ENCODE peak calls at places on chromosomes 5 and 9, in six cellular contexts. T is astrocyte; S is CD8-positive, alpha-beta T cell; X is neural crest cell; F is adrenal gland; U is IMR-90. E is an unnamed sample.

GRCh38 chr9:129415954-129416651 is 204.8 kb downstream of the C9orf50 start:
- DNase-seq in F (no peak), T (no peak), S (no peak), X (no peak), U (no peak), E (peak)

GRCh38 chr9:114611516-114612271 is 603 bp downstream of the TMEM268 start:
- DNase-seq in S (peak), X (peak), F (peak), U (peak), T (peak), E (peak)

GRCh38 chr9:137368431-137369110 is 54.4 kb downstream of the EXD3 start:
- DNase-seq in S (no peak), X (no peak), T (no peak), F (peak), U (no peak), E (no peak)

GRCh38 chr5:122846051-122846567 is 696 bp downstream of the SNX24 start:
- DNase-seq in U (peak), T (peak), X (no peak), F (no peak), S (no peak), E (peak)

GRCh38 chr9:129027685-129028191 is 393 bp downstream of the SH3GLB2 start:
- DNase-seq in U (no peak), S (no peak), T (no peak), X (no peak), F (no peak), E (no peak)

GRCh38 chr9:15867334-15867733 is 314.5 kb downstream of the CCDC171 start:
- DNase-seq in U (no peak), S (no peak), T (no peak), X (no peak), F (no peak), E (no peak)

GRCh38 chr9:108073823-108074222 is 584.3 kb upstream of the KLF4 start:
- DNase-seq in T (no peak), S (no peak), F (no peak), U (no peak), X (no peak), E (no peak)

GRCh38 chr5:61525573-61526142 is 193.6 kb downstream of the ZSWIM6 start:
- DNase-seq in F (no peak), X (peak), T (peak), S (no peak), U (peak), E (peak)

GRCh38 chr5:13249854-13250253 is 694.6 kb downstream of the DNAH5 start:
- DNase-seq in F (no peak), S (no peak), U (no peak), X (no peak), T (peak), E (no peak)

GRCh38 chr5:109959652-109960051 is 269.9 kb downstream of the MAN2A1 start:
- DNase-seq in S (no peak), U (no peak), T (no peak), F (no peak), X (no peak), E (no peak)

GRCh38 chr9:87109182-87109581 is 161.9 kb upstream of the GAS1 start:
- DNase-seq in U (peak), X (no peak), S (no peak), T (peak), F (no peak), E (no peak)

GRCh38 chr5:68007446-68007845 is 208.1 kb upstream of the PIK3R1 start:
- DNase-seq in S (no peak), F (peak), T (peak), U (peak), X (no peak), E (no peak)

GRCh38 chr5:146461319-146461718 is 14.2 kb downstream of the TCERG1 start:
- DNase-seq in U (peak), T (peak), S (no peak), X (no peak), F (no peak), E (no peak)

GRCh38 chr5:169430676-169431075 is 129.7 kb upstream of the SLIT3 start:
- DNase-seq in F (no peak), S (no peak), U (no peak), T (no peak), X (no peak), E (no peak)

GRCh38 chr9:106218854-106219253 is 524.5 kb downstream of the TMEM38B start:
- DNase-seq in S (no peak), U (no peak), F (no peak), T (no peak), X (no peak), E (no peak)

GRCh38 chr9:112051812-112052211 is 123.3 kb downstream of the SUSD1 start:
- DNase-seq in T (peak), F (no peak), U (no peak), S (no peak), X (no peak), E (no peak)

GRCh38 chr5:149834246-149834855 is 104.2 kb downstream of the PPARGC1B start:
- DNase-seq in S (no peak), X (peak), U (peak), T (peak), F (peak), E (peak)

GRCh38 chr5:90169078-90169477 is 240.5 kb downstream of the CETN3 start:
- DNase-seq in F (no peak), S (no peak), T (no peak), U (no peak), X (no peak), E (no peak)

GRCh38 chr5:169765176-169765575 is 128.1 kb downstream of the DOCK2 start:
- DNase-seq in S (no peak), U (peak), F (no peak), X (no peak), T (peak), E (no peak)

GRCh38 chr5:179207920-179208705 is 137.1 kb downstream of the ADAMTS2 start:
- DNase-seq in X (no peak), F (no peak), S (no peak), T (no peak), U (no peak), E (no peak)

GRCh38 chr9:38008168-38009034 is 60.6 kb downstream of the SHB start:
- DNase-seq in X (peak), S (no peak), F (peak), T (peak), U (peak), E (peak)

GRCh38 chr5:168891175-168891812 is 312.1 kb upstream of the PANK3 start:
- DNase-seq in F (no peak), U (no peak), X (no peak), S (no peak), T (no peak), E (no peak)

GRCh38 chr5:157951673-157952373 is 92.9 kb upstream of the CLINT1 start:
- DNase-seq in F (no peak), S (no peak), X (no peak), T (no peak), U (no peak), E (no peak)

GRCh38 chr9:136671646-136672430 is 9.1 kb downstream of the EGFL7 start:
- DNase-seq in U (no peak), S (peak), X (peak), F (no peak), T (no peak), E (peak)

GRCh38 chr5:152178350-152178699 is 226.8 kb downstream of the NMUR2 start:
- DNase-seq in X (no peak), F (no peak), U (no peak), S (no peak), T (no peak), E (no peak)

GRCh38 chr5:152185547-152186234 is 219.4 kb downstream of the NMUR2 start:
- DNase-seq in U (no peak), S (no peak), F (no peak), X (no peak), T (no peak), E (no peak)

GRCh38 chr5:152177626-152178349 is 227.3 kb downstream of the NMUR2 start:
- DNase-seq in T (no peak), S (no peak), X (no peak), U (no peak), F (no peak), E (no peak)

GRCh38 chr5:152181461-152181860 is 223.6 kb downstream of the NMUR2 start:
- DNase-seq in T (no peak), X (no peak), F (no peak), U (no peak), S (no peak), E (no peak)
- TF ChIP-seq CTCF in T (no peak), X (no peak), F (no peak), U (no peak), S (no peak), E (no peak)

GRCh38 chr9:131475956-131476776 is 26.6 kb upstream of the POMT1 start:
- DNase-seq in F (no peak), S (no peak), X (no peak), U (no peak), T (no peak), E (no peak)
- TF ChIP-seq CTCF in F (no peak), S (peak), X (peak), U (peak), T (no peak), E (peak)

GRCh38 chr5:131491749-131492148 is 143.3 kb downstream of the RAPGEF6 start:
- DNase-seq in T (peak), U (peak), F (no peak), X (no peak), S (no peak), E (no peak)

GRCh38 chr5:131495536-131496399 is 139.3 kb downstream of the RAPGEF6 start:
- DNase-seq in U (no peak), S (no peak), T (no peak), X (no peak), F (no peak), E (no peak)

GRCh38 chr5:131496400-131496713 is 138.7 kb downstream of the RAPGEF6 start:
- DNase-seq in U (no peak), X (no peak), S (no peak), T (no peak), F (no peak), E (no peak)
- TF ChIP-seq CTCF in U (no peak), X (no peak), S (no peak), T (no peak), F (no peak), E (no peak)

DNA sequence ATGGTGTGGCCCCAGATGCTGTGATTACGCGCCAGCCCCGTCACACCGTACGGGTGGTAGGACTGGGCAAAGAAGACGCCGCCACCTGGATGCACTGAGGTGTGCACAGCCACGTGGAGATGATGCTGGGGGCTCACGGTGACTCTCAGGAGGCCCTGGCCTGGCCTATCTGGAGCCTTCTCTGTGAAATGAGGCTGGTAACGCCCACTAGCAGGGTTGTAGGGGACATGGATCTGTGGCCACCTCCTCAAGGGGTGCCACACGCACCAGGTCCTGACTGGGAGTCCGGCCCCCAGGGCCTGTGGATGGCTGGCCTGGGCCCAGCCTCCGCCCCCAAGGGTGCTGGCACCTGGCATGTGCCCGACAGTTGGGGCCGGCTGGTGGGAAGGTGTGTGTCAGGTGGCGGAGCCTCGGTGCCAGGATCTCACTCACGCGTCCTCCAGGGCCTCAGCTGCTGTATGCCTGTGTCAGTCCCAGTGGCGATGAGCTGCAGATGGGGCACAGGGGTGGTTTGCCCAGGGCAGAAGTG is 32.4 kb downstream of the NEK6 start:
- DNase-seq in X (no peak), U (no peak), T (no peak), F (no peak), S (no peak), E (no peak)
- TF ChIP-seq CTCF in X (no peak), U (no peak), T (no peak), F (no peak), S (no peak), E (no peak)

GRCh38 chr9:17926246-17926645 is 347.4 kb downstream of the SH3GL2 start:
- DNase-seq in T (no peak), U (no peak), F (no peak), X (no peak), S (no peak), E (no peak)
- TF ChIP-seq CTCF in T (no peak), U (no peak), F (no peak), X (no peak), S (no peak), E (no peak)

GRCh38 chr9:118829334-118829733 is 539.9 kb downstream of the BRINP1 start:
- DNase-seq in X (no peak), F (no peak), U (no peak), S (no peak), T (peak), E (no peak)
- TF ChIP-seq CTCF in X (peak), F (peak), U (no peak), S (no peak), T (peak), E (peak)

GRCh38 chr9:128025756-128026155 is 41.4 kb downstream of the NAIF1 start:
- DNase-seq in F (no peak), X (no peak), T (no peak), U (no peak), S (no peak), E (no peak)

GRCh38 chr9:128026255-128027165 is 40.6 kb downstream of the NAIF1 start:
- DNase-seq in X (no peak), U (no peak), T (no peak), S (peak), F (no peak), E (peak)

GRCh38 chr9:128024761-128025308 is 42.3 kb downstream of the NAIF1 start:
- DNase-seq in U (no peak), X (no peak), S (no peak), F (no peak), T (no peak), E (no peak)

GRCh38 chr9:128022886-128023285 is 42.1 kb upstream of the EEIG1 start:
- DNase-seq in F (peak), X (no peak), S (no peak), U (no peak), T (no peak), E (no peak)

DNA sequence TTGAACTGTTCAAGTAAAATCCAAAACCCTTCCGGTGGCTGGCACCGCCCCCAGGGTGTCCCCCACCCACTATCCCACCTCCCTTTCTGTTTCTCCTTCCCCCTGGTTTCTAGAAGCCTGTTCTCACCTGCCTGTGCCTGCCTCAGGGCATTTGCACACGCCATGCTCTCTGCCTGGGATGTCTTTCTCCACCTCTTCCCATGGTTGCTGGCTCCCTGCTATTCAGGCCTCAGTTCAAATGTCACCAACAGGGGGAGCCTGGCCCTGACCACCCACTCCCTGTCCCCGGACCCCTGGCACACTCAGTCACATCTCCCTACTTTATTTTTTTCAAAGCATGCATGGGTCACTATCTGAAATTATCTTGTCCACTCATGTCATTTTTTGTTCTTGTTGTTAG is 39.9 kb upstream of the EEIG1 start:
- DNase-seq in X (no peak), F (no peak), S (no peak), T (no peak), U (no peak), E (peak)
- TF ChIP-seq CTCF in X (peak), F (no peak), S (no peak), T (no peak), U (peak), E (no peak)